ENCODE peak calls at places on chromosomes 6 and 20, in nine cellular contexts. L is CD8-positive, alpha-beta T cell; A is astrocyte of the cerebellum; H is BJ; Q is cardiac fibroblast; S is A549; N is hepatocyte; G is ascending aorta; M is psoas muscle. J is an unnamed sample.

GRCh38 chr6:84346372-84346771 is 118.9 kb upstream of the CEP162 start:
- DNase-seq in L (no peak), A (no peak), H (no peak), Q (peak), S (no peak), N (no peak), G (no peak), M (no peak), J (peak)

GRCh38 chr20:1900321-1900791 is 5.1 kb downstream of the SIRPA start:
- DNase-seq in L (no peak), A (peak), H (peak), Q (peak), S (peak), N (peak), G (no peak), M (peak), J (peak)

GRCh38 chr20:5895626-5896025 is 54.7 kb downstream of the TRMT6 start:
- DNase-seq in L (no peak), A (no peak), H (no peak), Q (peak), S (no peak), N (no peak), G (no peak), M (no peak), J (no peak)

GRCh38 chr6:144131248-144131709 is 19.0 kb upstream of the STX11 start:
- DNase-seq in L (no peak), A (peak), H (peak), Q (peak), S (peak), N (no peak), G (no peak), M (no peak), J (peak)

GRCh38 chr20:38982291-38982690 is 20.1 kb downstream of the DHX35 start:
- DNase-seq in L (no peak), A (no peak), H (no peak), Q (no peak), S (no peak), N (no peak), G (no peak), M (no peak), J (peak)

GRCh38 chr20:2889797-2890196 is 16.5 kb downstream of the PTPRA start:
- DNase-seq in L (no peak), A (no peak), H (no peak), Q (no peak), S (no peak), N (no peak), G (no peak), M (no peak), J (no peak)

GRCh38 chr6:31771992-31772358 is 5.2 kb downstream of the VWA7 start:
- DNase-seq in L (peak), A (no peak), H (no peak), Q (peak), S (no peak), N (no peak), G (no peak), M (no peak), J (no peak)

GRCh38 chr6:115969930-115970273 is 90.8 kb downstream of the FRK start:
- DNase-seq in L (no peak), A (no peak), H (no peak), Q (peak), S (no peak), N (no peak), G (no peak), M (no peak), J (no peak)

GRCh38 chr20:40286991-40287531 is 402.0 kb downstream of the MAFB start:
- DNase-seq in L (no peak), A (no peak), H (no peak), Q (no peak), S (no peak), N (peak), G (no peak), M (peak), J (peak)

GRCh38 chr6:41637179-41638001 is 878 bp upstream of the MDFI start:
- DNase-seq in L (no peak), A (no peak), H (no peak), Q (no peak), S (no peak), N (peak), G (no peak), M (no peak), J (no peak)

GRCh38 chr6:143176090-143177021 is 115.7 kb downstream of the AIG1 start:
- DNase-seq in L (no peak), A (peak), H (peak), Q (peak), S (no peak), N (no peak), G (no peak), M (no peak), J (peak)

GRCh38 chr20:55977723-55978481 is 27.4 kb downstream of the CBLN4 start:
- DNase-seq in L (no peak), A (no peak), H (no peak), Q (no peak), S (no peak), N (no peak), G (no peak), M (no peak), J (no peak)

GRCh38 chr6:5580736-5581568 is 319.6 kb downstream of the FARS2 start:
- DNase-seq in L (peak), A (no peak), H (no peak), Q (no peak), S (no peak), N (no peak), G (no peak), M (no peak), J (no peak)

GRCh38 chr6:135196739-135197510 is 15.8 kb downstream of the MYB start:
- DNase-seq in L (no peak), A (no peak), H (no peak), Q (no peak), S (no peak), N (no peak), G (no peak), M (no peak), J (peak)

GRCh38 chr20:4546786-4547185 is 174.9 kb upstream of the PRND start:
- DNase-seq in L (no peak), A (peak), H (peak), Q (peak), S (peak), N (peak), G (no peak), M (no peak), J (peak)

GRCh38 chr6:133973109-133973971 is 20.3 kb downstream of the TBPL1 start:
- DNase-seq in L (no peak), A (peak), H (no peak), Q (peak), S (peak), N (peak), G (no peak), M (no peak), J (peak)

GRCh38 chr6:27383481-27383880 is 5.1 kb upstream of the ZNF391 start:
- DNase-seq in L (no peak), A (no peak), H (no peak), Q (no peak), S (no peak), N (no peak), G (no peak), M (no peak), J (no peak)

GRCh38 chr20:21089421-21089820 is 16.7 kb downstream of the LINC00237 start:
- DNase-seq in L (no peak), A (no peak), H (no peak), Q (no peak), S (no peak), N (no peak), G (no peak), M (no peak), J (no peak)

GRCh38 chr20:61807426-61808160 is 258.1 kb downstream of the TAF4 start:
- DNase-seq in L (no peak), A (no peak), H (no peak), Q (no peak), S (no peak), N (no peak), G (no peak), M (no peak), J (no peak)

GRCh38 chr6:52598123-52598823 is 21.4 kb upstream of the TRAM2 start:
- DNase-seq in L (peak), A (no peak), H (no peak), Q (peak), S (peak), N (peak), G (no peak), M (peak), J (peak)

GRCh38 chr6:52597738-52598122 is 20.9 kb upstream of the TRAM2 start:
- DNase-seq in L (no peak), A (no peak), H (no peak), Q (no peak), S (no peak), N (no peak), G (no peak), M (no peak), J (no peak)

GRCh38 chr6:52605610-52606185 is 28.8 kb upstream of the TRAM2 start:
- DNase-seq in L (no peak), A (no peak), H (no peak), Q (no peak), S (no peak), N (no peak), G (no peak), M (no peak), J (no peak)

GRCh38 chr6:52598824-52599190 is 21.9 kb upstream of the TRAM2 start:
- DNase-seq in L (no peak), A (no peak), H (no peak), Q (no peak), S (no peak), N (no peak), G (no peak), M (no peak), J (no peak)

GRCh38 chr6:52603000-52603795 is 26.3 kb upstream of the TRAM2 start:
- DNase-seq in L (no peak), A (no peak), H (no peak), Q (peak), S (no peak), N (peak), G (no peak), M (no peak), J (peak)
- TF ChIP-seq CTCF in L (no peak), A (no peak), H (no peak), Q (no peak), S (no peak), N (no peak), G (no peak), M (no peak), J (no peak)

GRCh38 chr20:41617931-41618806 is at the start of gene CHD6:
- DNase-seq in L (peak), A (peak), H (peak), Q (peak), S (peak), N (peak), G (peak), M (peak), J (peak)
- H3K4me3 ChIP-seq in L (peak), A (peak), H (peak), Q (peak), S (peak), N (peak), G (peak), M (peak), J (peak)

GRCh38 chr6:11413112-11413687 is 124.3 kb upstream of the TMEM170B start:
- DNase-seq in L (no peak), A (no peak), H (no peak), Q (no peak), S (no peak), N (no peak), G (no peak), M (no peak), J (no peak)
- TF ChIP-seq CTCF in L (no peak), A (no peak), H (no peak), Q (peak), S (peak), N (no peak), G (no peak), M (no peak), J (peak)

GRCh38 chr20:63831696-63832686 is 927 bp upstream of the ZBTB46 start:
- DNase-seq in L (peak), A (no peak), H (no peak), Q (no peak), S (no peak), N (peak), G (no peak), M (peak), J (peak)

GRCh38 chr20:63835031-63835858 is 4.2 kb upstream of the ZBTB46 start:
- DNase-seq in L (no peak), A (peak), H (peak), Q (peak), S (peak), N (peak), G (peak), M (peak), J (peak)

GRCh38 chr20:63836335-63837133 is 5.5 kb upstream of the ZBTB46 start:
- DNase-seq in L (no peak), A (no peak), H (no peak), Q (no peak), S (no peak), N (no peak), G (no peak), M (no peak), J (no peak)

GRCh38 chr20:63834545-63834880 is 3.4 kb upstream of the ZBTB46 start:
- DNase-seq in L (no peak), A (no peak), H (no peak), Q (no peak), S (no peak), N (no peak), G (no peak), M (no peak), J (no peak)

GRCh38 chr20:63833776-63834544 is 2.9 kb upstream of the ZBTB46 start:
- DNase-seq in L (peak), A (no peak), H (no peak), Q (peak), S (no peak), N (no peak), G (no peak), M (no peak), J (peak)
- H3K4me3 ChIP-seq in L (no peak), A (no peak), H (no peak), Q (no peak), S (no peak), N (no peak), G (no peak), M (no peak), J (no peak)